ENCODE peak calls at places on chromosome 3, in ten cellular contexts. W, V, O, F, U, S, J, L, C and T are unnamed samples.

GRCh38 chr3:13332158-13332557 is 88.0 kb downstream of the NUP210 start:
- DNase-seq in W (no peak), V (no peak), O (no peak), F (no peak), U (peak), S (peak), J (no peak), L (no peak), C (peak), T (peak)

GRCh38 chr3:113659121-113659531 is 37.3 kb downstream of the USF3 start:
- DNase-seq in W (no peak), V (no peak), O (no peak), F (no peak), U (no peak), S (peak), J (no peak), L (no peak), C (peak), T (no peak)

GRCh38 chr3:39531681-39532080 is 64.2 kb downstream of the MOBP start:
- DNase-seq in W (peak), V (no peak), O (no peak), F (no peak), U (no peak), S (no peak), J (peak), L (peak), C (no peak), T (no peak)

GRCh38 chr3:159252772-159253384 is 451.0 kb downstream of the MFSD1 start:
- DNase-seq in W (peak), V (no peak), O (peak), F (no peak), U (peak), S (no peak), J (no peak), L (peak), C (no peak), T (no peak)

GRCh38 chr3:14921034-14921616 is 26.3 kb upstream of the NR2C2 start:
- DNase-seq in W (peak), V (peak), O (peak), F (peak), U (peak), S (peak), J (peak), L (peak), C (peak), T (peak)

GRCh38 chr3:15339786-15340215 is 7.4 kb upstream of the SH3BP5 start:
- DNase-seq in W (no peak), V (no peak), O (peak), F (no peak), U (no peak), S (no peak), J (no peak), L (peak), C (no peak), T (no peak)

GRCh38 chr3:84906065-84906464 is 52.7 kb upstream of the CADM2 start:
- DNase-seq in W (no peak), V (no peak), O (no peak), F (no peak), U (no peak), S (no peak), J (no peak), L (no peak), C (no peak), T (no peak)

GRCh38 chr3:53109190-53109589 is 21.0 kb downstream of the RFT1 start:
- DNase-seq in W (peak), V (no peak), O (no peak), F (no peak), U (no peak), S (no peak), J (no peak), L (peak), C (no peak), T (no peak)

GRCh38 chr3:52854013-52854412 is 19.2 kb upstream of the MUSTN1 start:
- DNase-seq in W (no peak), V (no peak), O (no peak), F (no peak), U (no peak), S (no peak), J (no peak), L (no peak), C (no peak), T (no peak)

GRCh38 chr3:141275032-141275422 is 43.4 kb downstream of the PXYLP1 start:
- DNase-seq in W (no peak), V (no peak), O (no peak), F (no peak), U (no peak), S (no peak), J (no peak), L (no peak), C (no peak), T (no peak)

GRCh38 chr3:120059081-120059864 is 35.0 kb downstream of the GSK3B start:
- DNase-seq in W (no peak), V (no peak), O (no peak), F (no peak), U (no peak), S (no peak), J (no peak), L (no peak), C (no peak), T (no peak)

GRCh38 chr3:139052802-139053600 is 8.3 kb upstream of the PRR23C start:
- DNase-seq in W (no peak), V (no peak), O (peak), F (no peak), U (no peak), S (no peak), J (no peak), L (no peak), C (no peak), T (no peak)

GRCh38 chr3:187914231-187914630 is 169.0 kb upstream of the BCL6 start:
- DNase-seq in W (no peak), V (no peak), O (no peak), F (no peak), U (no peak), S (no peak), J (no peak), L (peak), C (peak), T (no peak)

GRCh38 chr3:16064660-16065414 is 109.6 kb upstream of the GALNT15 start:
- DNase-seq in W (peak), V (no peak), O (peak), F (no peak), U (peak), S (no peak), J (peak), L (peak), C (no peak), T (peak)

GRCh38 chr3:16841906-16842709 is 42.6 kb upstream of the PLCL2 start:
- DNase-seq in W (no peak), V (peak), O (peak), F (peak), U (peak), S (peak), J (peak), L (no peak), C (peak), T (peak)

GRCh38 chr3:58164916-58165821 is 45.6 kb downstream of the DNASE1L3 start:
- DNase-seq in W (no peak), V (no peak), O (no peak), F (no peak), U (no peak), S (peak), J (no peak), L (peak), C (peak), T (peak)

GRCh38 chr3:117995795-117996194 is 1038.9 kb downstream of the IGSF11 start:
- DNase-seq in W (no peak), V (no peak), O (no peak), F (no peak), U (no peak), S (peak), J (no peak), L (no peak), C (peak), T (no peak)

GRCh38 chr3:79019137-79019923 is 748.5 kb downstream of the ROBO1 start:
- DNase-seq in W (peak), V (no peak), O (peak), F (peak), U (peak), S (peak), J (peak), L (peak), C (peak), T (peak)

GRCh38 chr3:129005526-129006303 is 4.6 kb downstream of the EFCC1 start:
- DNase-seq in W (no peak), V (no peak), O (no peak), F (no peak), U (peak), S (peak), J (no peak), L (no peak), C (peak), T (peak)

GRCh38 chr3:38519000-38519399 is 22.9 kb downstream of the EXOG start:
- DNase-seq in W (no peak), V (no peak), O (peak), F (no peak), U (no peak), S (no peak), J (no peak), L (peak), C (no peak), T (no peak)

GRCh38 chr3:17639765-17640164 is 102.7 kb downstream of the TBC1D5 start:
- DNase-seq in W (peak), V (no peak), O (no peak), F (no peak), U (no peak), S (no peak), J (no peak), L (peak), C (no peak), T (no peak)

GRCh38 chr3:49007771-49008528 is 759 bp downstream of the WDR6 start:
- DNase-seq in W (peak), V (peak), O (peak), F (peak), U (peak), S (peak), J (peak), L (peak), C (peak), T (peak)

GRCh38 chr3:127675651-127676391 is 3.1 kb downstream of the ABTB1 start:
- DNase-seq in W (no peak), V (no peak), O (no peak), F (no peak), U (no peak), S (no peak), J (no peak), L (no peak), C (no peak), T (peak)